ENCODE peak calls at places on chromosome 22, in eight cellular contexts. H is endothelial cell of umbilical vein; A is CD8-positive, alpha-beta memory T cell; L is uterus; Q is neuronal stem cell; G is tibial nerve; U is IMR-90; Y is vagina. W is an unnamed sample.

GRCh38 chr22:27752771-27753170 is 48.8 kb downstream of the MN1 start:
- DNase-seq in H (no peak), A (no peak), L (no peak), Q (no peak), G (no peak), U (no peak), Y (no peak), W (peak; percentile 40)

GRCh38 chr22:30396871-30397655 is at the start of gene SEC14L2:
- DNase-seq in H (peak; percentile 52), A (peak; percentile 39), L (peak; percentile 68), Q (no peak), G (peak; percentile 44), U (peak; percentile 26), Y (no peak), W (peak; percentile 86)

GRCh38 chr22:31044262-31044861 is 36.8 kb upstream of the SMTN start:
- DNase-seq in H (no peak), A (no peak), L (peak; percentile 96), Q (no peak), G (peak; percentile 39), U (peak; percentile 74), Y (no peak), W (peak; percentile 31)

GRCh38 chr22:35548762-35549106 is 8.1 kb downstream of the RASD2 start:
- DNase-seq in H (no peak), A (no peak), L (no peak), Q (no peak), G (no peak), U (no peak), Y (no peak), W (no peak)

GRCh38 chr22:26568207-26568706 is 21.7 kb downstream of the TPST2 start:
- DNase-seq in H (peak; percentile 57), A (no peak), L (no peak), Q (peak; percentile 49), G (no peak), U (peak; percentile 12), Y (no peak), W (no peak)

GRCh38 chr22:31122196-31122531 is 602 bp upstream of the INPP5J start:
- DNase-seq in H (no peak), A (no peak), L (no peak), Q (no peak), G (no peak), U (no peak), Y (no peak), W (no peak)

GRCh38 chr22:20437253-20438065 is at the start of gene SCARF2:
- DNase-seq in H (peak; percentile 52), A (no peak), L (peak; percentile 62), Q (peak; percentile 56), G (no peak), U (peak; percentile 62), Y (no peak), W (no peak)

GRCh38 chr22:20647586-20648305 is 126.2 kb upstream of the SERPIND1 start:
- DNase-seq in H (no peak), A (no peak), L (no peak), Q (no peak), G (no peak), U (no peak), Y (peak; percentile 46), W (no peak)

GRCh38 chr22:32342977-32343376 is 14.7 kb upstream of the RFPL3 start:
- DNase-seq in H (no peak), A (no peak), L (no peak), Q (no peak), G (no peak), U (no peak), Y (no peak), W (no peak)

GRCh38 chr22:38401336-38402084 is 53.5 kb downstream of the KCNJ4 start:
- DNase-seq in H (no peak), A (no peak), L (no peak), Q (no peak), G (no peak), U (no peak), Y (no peak), W (no peak)

GRCh38 chr22:19579113-19579811 is 55.1 kb upstream of the CLDN5 start:
- DNase-seq in H (peak; percentile 25), A (no peak), L (no peak), Q (no peak), G (no peak), U (no peak), Y (no peak), W (no peak)

GRCh38 chr22:21974058-21974649 is 8.4 kb downstream of the TOP3B start:
- DNase-seq in H (no peak), A (no peak), L (no peak), Q (no peak), G (no peak), U (no peak), Y (no peak), W (no peak)

GRCh38 chr22:36151006-36151595 is 9.5 kb downstream of the APOL3 start:
- DNase-seq in H (peak; percentile 25), A (no peak), L (peak; percentile 74), Q (no peak), G (no peak), U (no peak), Y (no peak), W (no peak)

GRCh38 chr22:44425356-44425755 is 72.7 kb downstream of the RTL6 start:
- DNase-seq in H (no peak), A (no peak), L (no peak), Q (no peak), G (no peak), U (peak; percentile 38), Y (no peak), W (no peak)

GRCh38 chr22:44184006-44184405 is 3.3 kb downstream of the PARVG start:
- DNase-seq in H (no peak), A (no peak), L (no peak), Q (no peak), G (no peak), U (no peak), Y (no peak), W (no peak)

GRCh38 chr22:26487996-26488395 is 4.3 kb downstream of the SRRD start:
- DNase-seq in H (no peak), A (no peak), L (no peak), Q (no peak), G (no peak), U (no peak), Y (no peak), W (no peak)

GRCh38 chr22:49849161-49850020 is 4.3 kb upstream of the ZBED4 start:
- DNase-seq in H (no peak), A (no peak), L (no peak), Q (no peak), G (no peak), U (no peak), Y (no peak), W (peak; percentile 43)

GRCh38 chr22:49754674-49755590 is 72.7 kb downstream of the BRD1 start:
- DNase-seq in H (no peak), A (no peak), L (no peak), Q (no peak), G (no peak), U (no peak), Y (peak; percentile 94), W (no peak)

GRCh38 chr22:49331878-49332277 is 495.8 kb downstream of the BRD1 start:
- DNase-seq in H (no peak), A (no peak), L (no peak), Q (no peak), G (no peak), U (no peak), Y (peak; percentile 77), W (no peak)

GRCh38 chr22:34722901-34723300 is 343.1 kb upstream of the ISX start:
- DNase-seq in H (no peak), A (no peak), L (no peak), Q (no peak), G (no peak), U (no peak), Y (no peak), W (no peak)

GRCh38 chr22:23275751-23276150 is 95.4 kb downstream of the BCR start:
- DNase-seq in H (no peak), A (no peak), L (no peak), Q (no peak), G (no peak), U (no peak), Y (no peak), W (no peak)
- H3K4me1 ChIP-seq in H (peaks cover 10% of the 10 kb centered on the region), A (peaks cover 5% of the 10 kb centered on the region), L (no peaks in the 10 kb centered on the region), Q (no peaks in the 10 kb centered on the region), G (no peaks in the 10 kb centered on the region), U (no peaks in the 10 kb centered on the region), Y (peaks cover 25% of the 10 kb centered on the region), W (peaks cover 4% of the 10 kb centered on the region)

DNA sequence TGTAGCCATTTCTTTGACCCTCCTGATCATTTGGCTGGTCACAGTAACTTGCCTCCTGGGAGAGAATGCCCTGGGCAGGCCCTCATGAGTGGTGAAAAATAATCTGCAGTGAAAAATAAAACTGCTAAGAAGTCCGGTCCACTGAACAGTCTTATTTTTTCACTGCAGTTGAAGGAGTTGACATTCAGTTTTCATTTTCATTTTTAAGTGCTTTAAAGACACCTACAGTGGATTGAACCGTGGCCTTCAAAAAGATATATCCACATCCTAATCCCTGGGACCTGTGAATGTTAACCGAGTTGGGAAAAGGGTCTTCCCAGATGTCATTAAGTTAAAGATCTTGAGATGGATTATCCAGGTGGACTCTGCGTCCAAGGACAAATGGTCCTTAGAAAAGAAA is 153.6 kb upstream of the GRK3 start:
- DNase-seq in H (no peak), A (no peak), L (no peak), Q (no peak), G (no peak), U (no peak), Y (no peak), W (no peak)
- H3K4me3 ChIP-seq in H (no peak overlapping the region), A (no peak overlapping the region), L (no peak overlapping the region), Q (no peak overlapping the region), G (no peak overlapping the region), U (no peak overlapping the region), Y (no peak overlapping the region), W (no peak overlapping the region)

DNA sequence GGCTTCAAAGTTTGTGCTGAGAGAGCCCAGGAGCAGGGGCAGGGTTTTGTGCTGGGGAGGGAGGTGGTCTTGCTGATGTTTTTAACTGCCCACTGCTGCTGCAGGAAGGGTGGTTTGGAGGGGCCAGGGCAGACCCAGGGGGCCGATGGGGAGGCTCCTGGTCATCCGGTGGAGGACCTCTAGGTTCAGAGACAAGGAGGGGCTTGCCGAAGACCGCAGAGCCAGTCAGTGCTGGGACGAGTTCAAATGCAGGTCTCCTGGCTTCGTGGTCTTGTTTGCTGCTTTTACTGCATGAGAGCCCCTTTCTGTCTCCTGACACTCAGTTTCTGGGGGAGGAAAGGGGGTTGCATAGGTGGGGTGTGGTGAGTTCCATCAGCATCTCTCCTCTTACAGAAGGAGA is 26.0 kb downstream of the CACNA1I start:
- DNase-seq in H (no peak), A (no peak), L (no peak), Q (no peak), G (no peak), U (no peak), Y (no peak), W (no peak)
- H3K27me3 ChIP-seq in H (no peaks in the 10 kb centered on the region), A (peaks cover 3% of the 10 kb centered on the region), L (peaks cover 10% of the 10 kb centered on the region), Q (peaks cover 27% of the 10 kb centered on the region), G (no peaks in the 10 kb centered on the region), U (peaks cover 39% of the 10 kb centered on the region), Y (no peaks in the 10 kb centered on the region), W (peaks cover 10% of the 10 kb centered on the region)

DNA sequence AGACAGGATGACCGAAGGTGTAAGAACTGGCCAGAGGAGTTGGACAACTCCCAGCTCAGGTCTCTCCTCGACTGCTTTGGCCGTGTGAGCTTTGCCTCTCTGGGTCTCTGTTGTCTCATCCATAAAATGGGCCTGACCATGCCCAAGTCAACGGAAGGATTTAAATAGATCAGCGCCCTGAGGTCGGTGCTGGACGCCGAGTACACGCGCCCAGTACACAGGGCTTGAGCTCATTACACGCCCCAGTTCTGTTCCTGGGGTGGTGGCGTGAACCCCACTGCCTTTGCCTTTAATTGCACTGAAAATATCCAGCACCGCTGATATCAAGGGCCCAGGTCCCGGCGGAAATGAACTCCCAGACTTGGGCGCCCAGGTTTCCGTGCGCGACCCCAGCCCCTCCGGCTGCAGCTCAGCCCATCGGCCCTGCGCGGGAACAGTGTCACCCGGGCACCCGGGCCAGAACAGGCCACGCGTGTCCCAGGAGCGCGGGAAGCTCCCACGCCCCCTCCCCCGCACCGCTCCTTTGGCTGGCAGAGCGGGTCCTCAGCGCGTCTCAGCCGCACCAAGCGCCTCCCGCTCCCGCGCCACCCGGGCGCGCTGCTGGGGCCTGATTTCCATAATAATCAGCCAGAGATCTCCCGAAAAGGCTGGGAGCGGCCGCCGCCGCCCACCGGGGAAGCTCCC is 42.2 kb downstream of the CYTH4 start:
- DNase-seq in H (no peak), A (no peak), L (no peak), Q (no peak), G (no peak), U (no peak), Y (no peak), W (no peak)
- H3K4me1 ChIP-seq in H (peaks cover 29% of the 10 kb centered on the region), A (no peaks in the 10 kb centered on the region), L (no peaks in the 10 kb centered on the region), Q (peaks cover 7% of the 10 kb centered on the region), G (no peaks in the 10 kb centered on the region), U (peaks cover 7% of the 10 kb centered on the region), Y (no peaks in the 10 kb centered on the region), W (no peaks in the 10 kb centered on the region)

W was measured in colonic mucosa.